ENCODE peak calls at places on chromosome 13, in nine cellular contexts. One of them, this sample, is unnamed. For H3K4me1 and H3K27me3, the result is how much of the 10 kb centered on the place peaks cover.

GRCh38 chr13:111258637-111259036 is 61.8 kb upstream of the TEX29 start:
- DNase-seq in CD8-positive, alpha-beta T cell: no peak
- DNase-seq in IMR-90: no peak
- DNase-seq in tibial nerve: no peak
- DNase-seq in transverse colon: no peak
- DNase-seq in fibroblast of lung: no peak
- DNase-seq in neural progenitor cell: no peak
- DNase-seq in cardiac muscle cell: no peak
- DNase-seq in heart left ventricle: no peak
- DNase-seq in this sample: no peak

GRCh38 chr13:112744306-112745021 is 54.6 kb downstream of the ATP11A start:
- DNase-seq in CD8-positive, alpha-beta T cell: no peak
- DNase-seq in IMR-90: peak
- DNase-seq in tibial nerve: no peak
- DNase-seq in transverse colon: no peak
- DNase-seq in fibroblast of lung: peak
- DNase-seq in neural progenitor cell: no peak
- DNase-seq in cardiac muscle cell: peak
- DNase-seq in heart left ventricle: no peak
- DNase-seq in this sample: no peak

GRCh38 chr13:90933097-90933826 is 414.2 kb upstream of the MIR17HG start:
- DNase-seq in CD8-positive, alpha-beta T cell: no peak
- DNase-seq in IMR-90: no peak
- DNase-seq in tibial nerve: no peak
- DNase-seq in transverse colon: no peak
- DNase-seq in fibroblast of lung: no peak
- DNase-seq in neural progenitor cell: no peak
- DNase-seq in cardiac muscle cell: no peak
- DNase-seq in heart left ventricle: no peak
- DNase-seq in this sample: no peak

GRCh38 chr13:83503424-83503823 is 378.9 kb downstream of the SLITRK1 start:
- DNase-seq in CD8-positive, alpha-beta T cell: no peak
- DNase-seq in IMR-90: peak
- DNase-seq in tibial nerve: no peak
- DNase-seq in transverse colon: no peak
- DNase-seq in fibroblast of lung: peak
- DNase-seq in neural progenitor cell: no peak
- DNase-seq in cardiac muscle cell: no peak
- DNase-seq in heart left ventricle: no peak
- DNase-seq in this sample: no peak

GRCh38 chr13:39684531-39685137 is 29.2 kb downstream of the COG6 start:
- DNase-seq in CD8-positive, alpha-beta T cell: no peak
- DNase-seq in IMR-90: peak
- DNase-seq in tibial nerve: no peak
- DNase-seq in transverse colon: no peak
- DNase-seq in fibroblast of lung: peak
- DNase-seq in neural progenitor cell: peak
- DNase-seq in cardiac muscle cell: peak
- DNase-seq in heart left ventricle: no peak
- DNase-seq in this sample: no peak

GRCh38 chr13:43991773-43992201 is 112.1 kb downstream of the LACC1 start:
- DNase-seq in CD8-positive, alpha-beta T cell: no peak
- DNase-seq in IMR-90: no peak
- DNase-seq in tibial nerve: no peak
- DNase-seq in transverse colon: no peak
- DNase-seq in fibroblast of lung: no peak
- DNase-seq in neural progenitor cell: no peak
- DNase-seq in cardiac muscle cell: no peak
- DNase-seq in heart left ventricle: peak
- DNase-seq in this sample: no peak

GRCh38 chr13:95833713-95834112 is 156.8 kb downstream of the DNAJC3 start:
- DNase-seq in CD8-positive, alpha-beta T cell: no peak
- DNase-seq in IMR-90: peak
- DNase-seq in tibial nerve: no peak
- DNase-seq in transverse colon: no peak
- DNase-seq in fibroblast of lung: peak
- DNase-seq in neural progenitor cell: no peak
- DNase-seq in cardiac muscle cell: no peak
- DNase-seq in heart left ventricle: no peak
- DNase-seq in this sample: no peak

GRCh38 chr13:51058461-51059167 is 52.5 kb downstream of the C13orf42 start:
- DNase-seq in CD8-positive, alpha-beta T cell: no peak
- DNase-seq in IMR-90: no peak
- DNase-seq in tibial nerve: no peak
- DNase-seq in transverse colon: no peak
- DNase-seq in fibroblast of lung: no peak
- DNase-seq in neural progenitor cell: peak
- DNase-seq in cardiac muscle cell: peak
- DNase-seq in heart left ventricle: no peak
- DNase-seq in this sample: no peak

GRCh38 chr13:106418556-106418955 is 116.9 kb downstream of the EFNB2 start:
- DNase-seq in CD8-positive, alpha-beta T cell: no peak
- DNase-seq in IMR-90: peak
- DNase-seq in tibial nerve: no peak
- DNase-seq in transverse colon: no peak
- DNase-seq in fibroblast of lung: peak
- DNase-seq in neural progenitor cell: no peak
- DNase-seq in cardiac muscle cell: no peak
- DNase-seq in heart left ventricle: no peak
- DNase-seq in this sample: no peak

GRCh38 chr13:93420206-93420605 is 193.6 kb downstream of the GPC6 start:
- DNase-seq in CD8-positive, alpha-beta T cell: no peak
- DNase-seq in IMR-90: no peak
- DNase-seq in tibial nerve: no peak
- DNase-seq in transverse colon: no peak
- DNase-seq in fibroblast of lung: no peak
- DNase-seq in neural progenitor cell: no peak
- DNase-seq in cardiac muscle cell: no peak
- DNase-seq in heart left ventricle: no peak
- DNase-seq in this sample: no peak

GRCh38 chr13:94233401-94233800 is 246.1 kb downstream of the DCT start:
- DNase-seq in CD8-positive, alpha-beta T cell: no peak
- DNase-seq in IMR-90: peak
- DNase-seq in tibial nerve: no peak
- DNase-seq in transverse colon: no peak
- DNase-seq in fibroblast of lung: peak
- DNase-seq in neural progenitor cell: no peak
- DNase-seq in cardiac muscle cell: no peak
- DNase-seq in heart left ventricle: no peak
- DNase-seq in this sample: peak

GRCh38 chr13:44629465-44630183 is 53.5 kb upstream of the TSC22D1 start:
- DNase-seq in CD8-positive, alpha-beta T cell: no peak
- DNase-seq in IMR-90: peak
- DNase-seq in tibial nerve: no peak
- DNase-seq in transverse colon: no peak
- DNase-seq in fibroblast of lung: peak
- DNase-seq in neural progenitor cell: no peak
- DNase-seq in cardiac muscle cell: no peak
- DNase-seq in heart left ventricle: no peak
- DNase-seq in this sample: no peak

GRCh38 chr13:92461402-92461801 is 765.2 kb upstream of the GPC6 start:
- DNase-seq in CD8-positive, alpha-beta T cell: no peak
- DNase-seq in IMR-90: no peak
- DNase-seq in tibial nerve: no peak
- DNase-seq in transverse colon: no peak
- DNase-seq in fibroblast of lung: no peak
- DNase-seq in neural progenitor cell: peak
- DNase-seq in cardiac muscle cell: no peak
- DNase-seq in heart left ventricle: no peak
- DNase-seq in this sample: no peak

GRCh38 chr13:31775686-31776085 is 36.4 kb downstream of the RXFP2 start:
- DNase-seq in CD8-positive, alpha-beta T cell: no peak
- DNase-seq in IMR-90: no peak
- DNase-seq in tibial nerve: peak
- DNase-seq in transverse colon: no peak
- DNase-seq in fibroblast of lung: no peak
- DNase-seq in neural progenitor cell: no peak
- DNase-seq in cardiac muscle cell: no peak
- DNase-seq in heart left ventricle: no peak
- DNase-seq in this sample: no peak

GRCh38 chr13:66501187-66501586 is 728.9 kb downstream of the PCDH9 start:
- DNase-seq in CD8-positive, alpha-beta T cell: no peak
- DNase-seq in IMR-90: peak
- DNase-seq in tibial nerve: no peak
- DNase-seq in transverse colon: no peak
- DNase-seq in fibroblast of lung: peak
- DNase-seq in neural progenitor cell: no peak
- DNase-seq in cardiac muscle cell: no peak
- DNase-seq in heart left ventricle: no peak
- DNase-seq in this sample: no peak

GRCh38 chr13:97231118-97231831 is 9.1 kb downstream of the MBNL2 start:
- DNase-seq in CD8-positive, alpha-beta T cell: no peak
- DNase-seq in IMR-90: no peak
- DNase-seq in tibial nerve: no peak
- DNase-seq in transverse colon: no peak
- DNase-seq in fibroblast of lung: no peak
- DNase-seq in neural progenitor cell: no peak
- DNase-seq in cardiac muscle cell: no peak
- DNase-seq in heart left ventricle: no peak
- DNase-seq in this sample: peak

GRCh38 chr13:97231832-97232201 is 9.7 kb downstream of the MBNL2 start:
- DNase-seq in CD8-positive, alpha-beta T cell: no peak
- DNase-seq in IMR-90: peak
- DNase-seq in tibial nerve: no peak
- DNase-seq in transverse colon: no peak
- DNase-seq in fibroblast of lung: no peak
- DNase-seq in neural progenitor cell: no peak
- DNase-seq in cardiac muscle cell: no peak
- DNase-seq in heart left ventricle: no peak
- DNase-seq in this sample: no peak

GRCh38 chr13:97229699-97230098 is 7.6 kb downstream of the MBNL2 start:
- DNase-seq in CD8-positive, alpha-beta T cell: no peak
- DNase-seq in IMR-90: no peak
- DNase-seq in tibial nerve: no peak
- DNase-seq in transverse colon: no peak
- DNase-seq in fibroblast of lung: no peak
- DNase-seq in neural progenitor cell: no peak
- DNase-seq in cardiac muscle cell: no peak
- DNase-seq in heart left ventricle: no peak
- DNase-seq in this sample: no peak

GRCh38 chr13:97226788-97227627 is 4.9 kb downstream of the MBNL2 start:
- DNase-seq in CD8-positive, alpha-beta T cell: peak
- DNase-seq in IMR-90: no peak
- DNase-seq in tibial nerve: no peak
- DNase-seq in transverse colon: peak
- DNase-seq in fibroblast of lung: no peak
- DNase-seq in neural progenitor cell: no peak
- DNase-seq in cardiac muscle cell: no peak
- DNase-seq in heart left ventricle: no peak
- DNase-seq in this sample: no peak

DNA sequence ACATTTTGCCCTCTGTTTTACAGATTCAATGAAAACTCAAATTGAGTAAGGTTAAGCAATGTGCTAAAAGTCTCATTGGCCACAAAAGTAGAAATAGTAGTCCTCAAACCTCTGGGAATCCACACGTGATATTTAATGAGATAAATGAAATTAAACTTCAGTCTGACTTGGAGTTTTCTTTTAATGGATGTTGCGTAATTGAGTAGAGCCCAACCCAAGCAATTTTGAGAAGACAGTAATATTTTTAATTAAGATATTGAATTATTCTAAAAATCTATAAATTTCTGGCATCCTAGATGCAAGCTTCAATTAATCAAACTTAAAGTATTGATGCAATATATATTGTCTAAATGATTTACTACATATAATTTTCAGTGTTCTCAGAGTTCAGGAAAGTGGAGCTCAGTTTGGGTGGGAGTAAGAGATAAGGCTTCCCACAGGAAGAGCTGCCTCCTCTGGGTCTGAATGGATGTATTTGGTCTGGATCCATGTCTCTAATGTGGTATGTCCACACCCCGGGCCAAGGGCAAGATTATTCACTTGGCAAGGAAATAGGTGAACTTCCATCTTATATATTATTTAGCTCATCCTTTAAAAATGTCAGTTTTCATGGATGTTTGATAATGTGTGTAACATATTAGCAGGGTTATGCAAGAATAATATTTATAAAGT is 6.9 kb downstream of the MBNL2 start:
- DNase-seq in CD8-positive, alpha-beta T cell: no peak
- DNase-seq in IMR-90: peak
- DNase-seq in tibial nerve: no peak
- DNase-seq in transverse colon: no peak
- DNase-seq in fibroblast of lung: no peak
- DNase-seq in neural progenitor cell: no peak
- DNase-seq in cardiac muscle cell: no peak
- DNase-seq in heart left ventricle: no peak
- DNase-seq in this sample: no peak
- H3K4me1 ChIP-seq in CD8-positive, alpha-beta T cell: under half
- H3K4me1 ChIP-seq in IMR-90: under half
- H3K4me1 ChIP-seq in tibial nerve: half or more
- H3K4me1 ChIP-seq in transverse colon: half or more
- H3K4me1 ChIP-seq in fibroblast of lung: under half
- H3K4me1 ChIP-seq in neural progenitor cell: under half
- H3K4me1 ChIP-seq in cardiac muscle cell: under half
- H3K4me1 ChIP-seq in heart left ventricle: half or more
- H3K4me1 ChIP-seq in this sample: under half

DNA sequence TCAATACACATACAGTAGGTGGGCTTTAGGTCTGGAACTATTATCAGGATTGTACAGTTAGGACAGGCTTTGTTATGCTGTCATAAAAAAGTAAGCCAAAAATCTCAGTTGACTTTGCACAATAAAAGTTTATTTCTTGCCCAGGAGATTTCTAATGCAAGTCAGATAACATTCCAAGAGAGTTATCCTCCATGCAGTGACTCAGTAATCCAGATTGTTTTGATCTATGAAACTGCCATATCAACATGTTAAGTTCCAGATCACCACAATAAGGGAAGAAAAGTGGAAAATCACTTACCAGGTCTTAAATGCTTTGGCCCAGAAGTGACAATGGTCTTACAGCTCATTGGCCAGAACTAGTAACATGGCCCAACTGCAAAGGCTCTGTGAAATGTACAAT is 636.2 kb upstream of the KLF12 start:
- DNase-seq in CD8-positive, alpha-beta T cell: no peak
- DNase-seq in IMR-90: peak
- DNase-seq in tibial nerve: no peak
- DNase-seq in transverse colon: no peak
- DNase-seq in fibroblast of lung: peak
- DNase-seq in neural progenitor cell: no peak
- DNase-seq in cardiac muscle cell: no peak
- DNase-seq in heart left ventricle: no peak
- DNase-seq in this sample: no peak
- H3K27me3 ChIP-seq in CD8-positive, alpha-beta T cell: under half
- H3K27me3 ChIP-seq in IMR-90: under half
- H3K27me3 ChIP-seq in tibial nerve: under half
- H3K27me3 ChIP-seq in transverse colon: under half
- H3K27me3 ChIP-seq in fibroblast of lung: under half
- H3K27me3 ChIP-seq in neural progenitor cell: under half
- H3K27me3 ChIP-seq in cardiac muscle cell: under half
- H3K27me3 ChIP-seq in heart left ventricle: under half
- H3K27me3 ChIP-seq in this sample: under half

GRCh38 chr13:24279267-24279666 is 30.1 kb upstream of the C1QTNF9 start:
- DNase-seq in CD8-positive, alpha-beta T cell: no peak
- DNase-seq in IMR-90: no peak
- DNase-seq in tibial nerve: no peak
- DNase-seq in transverse colon: no peak
- DNase-seq in fibroblast of lung: no peak
- DNase-seq in neural progenitor cell: no peak
- DNase-seq in cardiac muscle cell: no peak
- DNase-seq in heart left ventricle: no peak
- DNase-seq in this sample: no peak
- H3K4me3 ChIP-seq in CD8-positive, alpha-beta T cell: no peak
- H3K4me3 ChIP-seq in IMR-90: no peak
- H3K4me3 ChIP-seq in tibial nerve: no peak
- H3K4me3 ChIP-seq in transverse colon: no peak
- H3K4me3 ChIP-seq in fibroblast of lung: no peak
- H3K4me3 ChIP-seq in neural progenitor cell: no peak
- H3K4me3 ChIP-seq in cardiac muscle cell: no peak
- H3K4me3 ChIP-seq in heart left ventricle: no peak
- H3K4me3 ChIP-seq in this sample: no peak

GRCh38 chr13:27037571-27037970 is 134.0 kb downstream of the USP12 start:
- DNase-seq in CD8-positive, alpha-beta T cell: no peak
- DNase-seq in IMR-90: no peak
- DNase-seq in tibial nerve: no peak
- DNase-seq in transverse colon: no peak
- DNase-seq in fibroblast of lung: no peak
- DNase-seq in neural progenitor cell: no peak
- DNase-seq in cardiac muscle cell: no peak
- DNase-seq in heart left ventricle: no peak
- DNase-seq in this sample: no peak
- H3K4me1 ChIP-seq in CD8-positive, alpha-beta T cell: under half
- H3K4me1 ChIP-seq in IMR-90: under half
- H3K4me1 ChIP-seq in tibial nerve: under half
- H3K4me1 ChIP-seq in transverse colon: under half
- H3K4me1 ChIP-seq in fibroblast of lung: under half
- H3K4me1 ChIP-seq in neural progenitor cell: under half
- H3K4me1 ChIP-seq in cardiac muscle cell: under half
- H3K4me1 ChIP-seq in heart left ventricle: under half
- H3K4me1 ChIP-seq in this sample: under half